ENCODE peak calls at places on chromosomes 11 and 22, in six cellular contexts. One of them, this sample, is unnamed.

GRCh38 chr11:74493816-74494630 is 499 bp upstream of the LIPT2 start:
- DNase-seq in stomach: no peak
- DNase-seq in effector CD4-positive, alpha-beta T cell: no peak
- DNase-seq in hypothalamus: no peak
- DNase-seq in NCI-H1092 treated with DMSO at 0.1 percent for 48 hours: no peak
- DNase-seq in ACHN: peak
- DNase-seq in this sample: no peak

GRCh38 chr11:116336540-116336939 is 436.2 kb downstream of the BUD13 start:
- DNase-seq in stomach: no peak
- DNase-seq in effector CD4-positive, alpha-beta T cell: no peak
- DNase-seq in hypothalamus: no peak
- DNase-seq in NCI-H1092 treated with DMSO at 0.1 percent for 48 hours: peak
- DNase-seq in ACHN: no peak
- DNase-seq in this sample: no peak

GRCh38 chr22:37892566-37893338 is 13.3 kb upstream of the MICALL1 start:
- DNase-seq in stomach: peak
- DNase-seq in effector CD4-positive, alpha-beta T cell: no peak
- DNase-seq in hypothalamus: peak
- DNase-seq in NCI-H1092 treated with DMSO at 0.1 percent for 48 hours: no peak
- DNase-seq in ACHN: no peak
- DNase-seq in this sample: peak

GRCh38 chr11:13135385-13136271 is 126.5 kb downstream of the RASSF10 start:
- DNase-seq in stomach: no peak
- DNase-seq in effector CD4-positive, alpha-beta T cell: no peak
- DNase-seq in hypothalamus: no peak
- DNase-seq in NCI-H1092 treated with DMSO at 0.1 percent for 48 hours: peak
- DNase-seq in ACHN: no peak
- DNase-seq in this sample: no peak

GRCh38 chr11:59918987-59919589 is 19.1 kb upstream of the OOSP1 start:
- DNase-seq in stomach: peak
- DNase-seq in effector CD4-positive, alpha-beta T cell: no peak
- DNase-seq in hypothalamus: no peak
- DNase-seq in NCI-H1092 treated with DMSO at 0.1 percent for 48 hours: peak
- DNase-seq in ACHN: peak
- DNase-seq in this sample: no peak

GRCh38 chr22:41327124-41327523 is 25.8 kb downstream of the ZC3H7B start:
- DNase-seq in stomach: no peak
- DNase-seq in effector CD4-positive, alpha-beta T cell: no peak
- DNase-seq in hypothalamus: peak
- DNase-seq in NCI-H1092 treated with DMSO at 0.1 percent for 48 hours: no peak
- DNase-seq in ACHN: no peak
- DNase-seq in this sample: peak

GRCh38 chr11:11163256-11163655 is 189.8 kb downstream of the CSNK2A3 start:
- DNase-seq in stomach: no peak
- DNase-seq in effector CD4-positive, alpha-beta T cell: no peak
- DNase-seq in hypothalamus: no peak
- DNase-seq in NCI-H1092 treated with DMSO at 0.1 percent for 48 hours: no peak
- DNase-seq in ACHN: no peak
- DNase-seq in this sample: no peak

GRCh38 chr22:25900880-25901279 is 158.9 kb downstream of the MYO18B start:
- DNase-seq in stomach: no peak
- DNase-seq in effector CD4-positive, alpha-beta T cell: no peak
- DNase-seq in hypothalamus: no peak
- DNase-seq in NCI-H1092 treated with DMSO at 0.1 percent for 48 hours: no peak
- DNase-seq in ACHN: no peak
- DNase-seq in this sample: no peak

GRCh38 chr22:27237342-27237741 is 564.2 kb downstream of the MN1 start:
- DNase-seq in stomach: no peak
- DNase-seq in effector CD4-positive, alpha-beta T cell: no peak
- DNase-seq in hypothalamus: no peak
- DNase-seq in NCI-H1092 treated with DMSO at 0.1 percent for 48 hours: no peak
- DNase-seq in ACHN: no peak
- DNase-seq in this sample: no peak

GRCh38 chr11:86068138-86068861 is 584 bp downstream of the PICALM start:
- DNase-seq in stomach: peak
- DNase-seq in effector CD4-positive, alpha-beta T cell: peak
- DNase-seq in hypothalamus: peak
- DNase-seq in NCI-H1092 treated with DMSO at 0.1 percent for 48 hours: peak
- DNase-seq in ACHN: peak
- DNase-seq in this sample: no peak

GRCh38 chr11:86816251-86816726 is 15.9 kb downstream of the PRSS23 start:
- DNase-seq in stomach: no peak
- DNase-seq in effector CD4-positive, alpha-beta T cell: no peak
- DNase-seq in hypothalamus: no peak
- DNase-seq in NCI-H1092 treated with DMSO at 0.1 percent for 48 hours: no peak
- DNase-seq in ACHN: no peak
- DNase-seq in this sample: no peak

GRCh38 chr11:125903753-125904659 is at the start of gene DDX25:
- DNase-seq in stomach: no peak
- DNase-seq in effector CD4-positive, alpha-beta T cell: peak
- DNase-seq in hypothalamus: peak
- DNase-seq in NCI-H1092 treated with DMSO at 0.1 percent for 48 hours: peak
- DNase-seq in ACHN: no peak
- DNase-seq in this sample: no peak

GRCh38 chr11:63829823-63830489 is 9.0 kb upstream of the MARK2 start:
- DNase-seq in stomach: no peak
- DNase-seq in effector CD4-positive, alpha-beta T cell: no peak
- DNase-seq in hypothalamus: no peak
- DNase-seq in NCI-H1092 treated with DMSO at 0.1 percent for 48 hours: peak
- DNase-seq in ACHN: peak
- DNase-seq in this sample: no peak

GRCh38 chr11:117818036-117818858 is 6.3 kb downstream of the FXYD2 start:
- DNase-seq in stomach: no peak
- DNase-seq in effector CD4-positive, alpha-beta T cell: peak
- DNase-seq in hypothalamus: no peak
- DNase-seq in NCI-H1092 treated with DMSO at 0.1 percent for 48 hours: no peak
- DNase-seq in ACHN: peak
- DNase-seq in this sample: no peak

GRCh38 chr11:11149671-11150459 is 203.2 kb downstream of the CSNK2A3 start:
- DNase-seq in stomach: no peak
- DNase-seq in effector CD4-positive, alpha-beta T cell: peak
- DNase-seq in hypothalamus: no peak
- DNase-seq in NCI-H1092 treated with DMSO at 0.1 percent for 48 hours: no peak
- DNase-seq in ACHN: no peak
- DNase-seq in this sample: no peak

GRCh38 chr11:78420796-78421209 is 3.2 kb upstream of the GAB2 start:
- DNase-seq in stomach: peak
- DNase-seq in effector CD4-positive, alpha-beta T cell: no peak
- DNase-seq in hypothalamus: no peak
- DNase-seq in NCI-H1092 treated with DMSO at 0.1 percent for 48 hours: peak
- DNase-seq in ACHN: no peak
- DNase-seq in this sample: no peak

GRCh38 chr11:14971865-14972580 is at the start of gene CALCA:
- DNase-seq in stomach: no peak
- DNase-seq in effector CD4-positive, alpha-beta T cell: no peak
- DNase-seq in hypothalamus: no peak
- DNase-seq in NCI-H1092 treated with DMSO at 0.1 percent for 48 hours: no peak
- DNase-seq in ACHN: no peak
- DNase-seq in this sample: no peak

GRCh38 chr11:10158461-10158860 is 135.6 kb downstream of the SBF2 start:
- DNase-seq in stomach: no peak
- DNase-seq in effector CD4-positive, alpha-beta T cell: no peak
- DNase-seq in hypothalamus: no peak
- DNase-seq in NCI-H1092 treated with DMSO at 0.1 percent for 48 hours: no peak
- DNase-seq in ACHN: no peak
- DNase-seq in this sample: no peak

GRCh38 chr22:24465975-24466374 is 29.2 kb upstream of the UPB1 start:
- DNase-seq in stomach: no peak
- DNase-seq in effector CD4-positive, alpha-beta T cell: no peak
- DNase-seq in hypothalamus: no peak
- DNase-seq in NCI-H1092 treated with DMSO at 0.1 percent for 48 hours: no peak
- DNase-seq in ACHN: no peak
- DNase-seq in this sample: no peak

GRCh38 chr11:118971646-118972045 is at the start of gene FOXR1:
- DNase-seq in stomach: no peak
- DNase-seq in effector CD4-positive, alpha-beta T cell: no peak
- DNase-seq in hypothalamus: no peak
- DNase-seq in NCI-H1092 treated with DMSO at 0.1 percent for 48 hours: no peak
- DNase-seq in ACHN: no peak
- DNase-seq in this sample: no peak

GRCh38 chr22:47196881-47197701 is 434.6 kb downstream of the TBC1D22A start:
- DNase-seq in stomach: peak
- DNase-seq in effector CD4-positive, alpha-beta T cell: no peak
- DNase-seq in hypothalamus: no peak
- DNase-seq in NCI-H1092 treated with DMSO at 0.1 percent for 48 hours: no peak
- DNase-seq in ACHN: no peak
- DNase-seq in this sample: peak